ENCODE peak calls at places on chromosomes 13 and 19, in five cellular contexts. One of them, this sample, is unnamed.

GRCh38 chr19:3803114-3803888 is 17.1 kb upstream of the MATK start:
- DNase-seq in SK-N-SH: no peak
- DNase-seq in thyroid gland: no peak
- DNase-seq in AG09319: no peak
- DNase-seq in tibial nerve: no peak
- DNase-seq in this sample: no peak

GRCh38 chr13:97695684-97696083 is 257.8 kb upstream of the IPO5 start:
- DNase-seq in SK-N-SH: no peak
- DNase-seq in thyroid gland: no peak
- DNase-seq in AG09319: no peak
- DNase-seq in tibial nerve: no peak
- DNase-seq in this sample: no peak

GRCh38 chr19:46924874-46925547 is 64.2 kb downstream of the ARHGAP35 start:
- DNase-seq in SK-N-SH: no peak
- DNase-seq in thyroid gland: peak; percentile 43
- DNase-seq in AG09319: no peak
- DNase-seq in tibial nerve: no peak
- DNase-seq in this sample: no peak

GRCh38 chr13:22980936-22981335 is 199.8 kb upstream of the SGCG start:
- DNase-seq in SK-N-SH: no peak
- DNase-seq in thyroid gland: no peak
- DNase-seq in AG09319: no peak
- DNase-seq in tibial nerve: no peak
- DNase-seq in this sample: no peak

GRCh38 chr13:49587311-49587847 is 2.0 kb upstream of the RCBTB1 start:
- DNase-seq in SK-N-SH: no peak
- DNase-seq in thyroid gland: no peak
- DNase-seq in AG09319: no peak
- DNase-seq in tibial nerve: no peak
- DNase-seq in this sample: no peak

GRCh38 chr13:21670006-21670882 is 629 bp upstream of the FGF9 start:
- DNase-seq in SK-N-SH: peak; percentile 62
- DNase-seq in thyroid gland: peak; percentile 54
- DNase-seq in AG09319: no peak
- DNase-seq in tibial nerve: peak; percentile 49
- DNase-seq in this sample: peak; percentile 76

GRCh38 chr13:33787051-33787591 is 30.8 kb upstream of the RFC3 start:
- DNase-seq in SK-N-SH: peak; percentile 25
- DNase-seq in thyroid gland: no peak
- DNase-seq in AG09319: no peak
- DNase-seq in tibial nerve: no peak
- DNase-seq in this sample: no peak

GRCh38 chr13:74264333-74264732 is 130.1 kb upstream of the KLF12 start:
- DNase-seq in SK-N-SH: no peak
- DNase-seq in thyroid gland: no peak
- DNase-seq in AG09319: no peak
- DNase-seq in tibial nerve: no peak
- DNase-seq in this sample: no peak

GRCh38 chr13:32048816-32049215 is 17.2 kb downstream of the FRY start:
- DNase-seq in SK-N-SH: peak; percentile 21
- DNase-seq in thyroid gland: no peak
- DNase-seq in AG09319: no peak
- DNase-seq in tibial nerve: no peak
- DNase-seq in this sample: no peak

GRCh38 chr13:78827471-78827870 is 168.5 kb upstream of the OBI1 start:
- DNase-seq in SK-N-SH: no peak
- DNase-seq in thyroid gland: no peak
- DNase-seq in AG09319: no peak
- DNase-seq in tibial nerve: no peak
- DNase-seq in this sample: no peak

GRCh38 chr19:6739390-6739883 is at the start of gene TRIP10:
- DNase-seq in SK-N-SH: peak; percentile 94
- DNase-seq in thyroid gland: peak; percentile 87
- DNase-seq in AG09319: peak; percentile 39
- DNase-seq in tibial nerve: peak; percentile 86
- DNase-seq in this sample: peak; percentile 83

GRCh38 chr13:110872034-110872767 is 42.7 kb downstream of the ANKRD10 start:
- DNase-seq in SK-N-SH: no peak
- DNase-seq in thyroid gland: no peak
- DNase-seq in AG09319: no peak
- DNase-seq in tibial nerve: no peak
- DNase-seq in this sample: no peak

GRCh38 chr19:870963-871401 is 11.5 kb downstream of the CFD start:
- DNase-seq in SK-N-SH: peak; percentile 93
- DNase-seq in thyroid gland: peak; percentile 86
- DNase-seq in AG09319: no peak
- DNase-seq in tibial nerve: no peak
- DNase-seq in this sample: no peak

GRCh38 chr19:18193388-18194207 is 580 bp downstream of the MPV17L2 start:
- DNase-seq in SK-N-SH: no peak
- DNase-seq in thyroid gland: no peak
- DNase-seq in AG09319: no peak
- DNase-seq in tibial nerve: no peak
- DNase-seq in this sample: peak; percentile 36

GRCh38 chr13:25046274-25046984 is 49.5 kb upstream of the PABPC3 start:
- DNase-seq in SK-N-SH: peak; percentile 38
- DNase-seq in thyroid gland: no peak
- DNase-seq in AG09319: no peak
- DNase-seq in tibial nerve: no peak
- DNase-seq in this sample: peak; percentile 47

GRCh38 chr19:6062961-6063575 is 47.2 kb downstream of the RFX2 start:
- DNase-seq in SK-N-SH: no peak
- DNase-seq in thyroid gland: no peak
- DNase-seq in AG09319: no peak
- DNase-seq in tibial nerve: no peak
- DNase-seq in this sample: no peak

GRCh38 chr13:74870865-74871264 is 611.1 kb downstream of the TBC1D4 start:
- DNase-seq in SK-N-SH: no peak
- DNase-seq in thyroid gland: no peak
- DNase-seq in AG09319: no peak
- DNase-seq in tibial nerve: no peak
- DNase-seq in this sample: no peak

GRCh38 chr19:38707512-38708114 is 36.7 kb downstream of the CAPN12 start:
- DNase-seq in SK-N-SH: no peak
- DNase-seq in thyroid gland: peak; percentile 64
- DNase-seq in AG09319: no peak
- DNase-seq in tibial nerve: no peak
- DNase-seq in this sample: no peak

GRCh38 chr19:35117017-35117570 is 1.5 kb downstream of the FXYD3 start:
- DNase-seq in SK-N-SH: no peak
- DNase-seq in thyroid gland: no peak
- DNase-seq in AG09319: no peak
- DNase-seq in tibial nerve: no peak
- DNase-seq in this sample: peak; percentile 53

GRCh38 chr13:58598241-58598640 is 966.7 kb downstream of the PCDH17 start:
- DNase-seq in SK-N-SH: no peak
- DNase-seq in thyroid gland: no peak
- DNase-seq in AG09319: no peak
- DNase-seq in tibial nerve: no peak
- DNase-seq in this sample: no peak

GRCh38 chr19:50658438-50659317 is 9.4 kb downstream of the C19orf81 start:
- DNase-seq in SK-N-SH: peak; percentile 99
- DNase-seq in thyroid gland: peak; percentile 62
- DNase-seq in AG09319: no peak
- DNase-seq in tibial nerve: peak; percentile 16
- DNase-seq in this sample: peak; percentile 97

GRCh38 chr19:9808855-9809646 is 9.8 kb downstream of the FBXL12 start:
- DNase-seq in SK-N-SH: no peak
- DNase-seq in thyroid gland: no peak
- DNase-seq in AG09319: no peak
- DNase-seq in tibial nerve: no peak
- DNase-seq in this sample: no peak

GRCh38 chr19:1904385-1905070 is 671 bp upstream of the ADAT3 start:
- DNase-seq in SK-N-SH: no peak
- DNase-seq in thyroid gland: peak; percentile 93
- DNase-seq in AG09319: no peak
- DNase-seq in tibial nerve: no peak
- DNase-seq in this sample: no peak

GRCh38 chr13:80029170-80029569 is 311.8 kb downstream of the SPRY2 start:
- DNase-seq in SK-N-SH: no peak
- DNase-seq in thyroid gland: no peak
- DNase-seq in AG09319: no peak
- DNase-seq in tibial nerve: no peak
- DNase-seq in this sample: peak; percentile 15

GRCh38 chr13:80035096-80035495 is 305.8 kb downstream of the SPRY2 start:
- DNase-seq in SK-N-SH: no peak
- DNase-seq in thyroid gland: no peak
- DNase-seq in AG09319: no peak
- DNase-seq in tibial nerve: no peak
- DNase-seq in this sample: no peak

GRCh38 chr13:80033286-80033685 is 307.6 kb downstream of the SPRY2 start:
- DNase-seq in SK-N-SH: no peak
- DNase-seq in thyroid gland: no peak
- DNase-seq in AG09319: no peak
- DNase-seq in tibial nerve: no peak
- DNase-seq in this sample: no peak

GRCh38 chr13:80030491-80030890 is 310.4 kb downstream of the SPRY2 start:
- DNase-seq in SK-N-SH: no peak
- DNase-seq in thyroid gland: peak; percentile 8
- DNase-seq in AG09319: no peak
- DNase-seq in tibial nerve: no peak
- DNase-seq in this sample: peak; percentile 17
- TF ChIP-seq CTCF in SK-N-SH: peak; percentile 50
- TF ChIP-seq CTCF in thyroid gland: no peak
- TF ChIP-seq CTCF in AG09319: peak; percentile 16
- TF ChIP-seq CTCF in tibial nerve: no peak
- TF ChIP-seq CTCF in this sample: no peak

DNA sequence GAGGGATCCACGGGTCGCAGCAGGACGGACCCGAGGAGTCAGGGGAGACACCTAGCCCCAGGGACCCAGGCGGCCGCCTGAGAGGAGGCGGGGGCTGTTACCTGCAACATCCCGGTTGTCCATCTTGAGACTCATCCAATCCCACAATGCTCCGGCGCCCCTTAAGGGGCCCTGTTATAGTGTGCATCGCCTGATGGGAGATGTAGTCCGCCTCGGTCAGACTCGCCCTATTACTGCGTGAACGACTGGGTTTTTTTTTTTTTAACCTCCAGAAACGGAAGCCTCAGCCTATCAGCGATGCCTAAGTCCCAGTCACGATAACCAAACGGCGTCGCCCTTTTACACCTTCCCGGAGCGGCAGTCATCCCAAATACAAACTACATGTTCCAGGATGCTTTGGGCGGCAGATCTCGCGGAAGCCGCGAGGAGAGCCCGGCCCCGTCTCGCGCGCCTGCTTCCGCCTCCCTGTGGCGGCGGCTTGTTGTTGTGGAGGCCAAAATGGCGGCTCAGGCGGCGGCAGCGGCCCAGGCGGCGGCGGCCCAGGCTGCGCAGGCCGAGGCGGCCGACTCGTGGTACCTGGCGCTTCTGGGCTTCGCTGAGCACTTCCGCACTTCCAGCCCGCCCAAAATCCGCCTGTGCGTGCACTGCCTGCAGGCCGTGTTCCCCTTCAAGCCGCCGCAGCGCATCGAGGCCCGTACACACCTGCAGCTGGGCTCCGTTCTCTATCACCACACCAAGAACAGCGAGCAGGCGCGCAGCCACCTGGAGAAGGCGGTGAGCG is at the start of the genes MAU2 and SUGP1:
- DNase-seq in SK-N-SH: peak; percentile 96
- DNase-seq in thyroid gland: peak; percentile 90
- DNase-seq in AG09319: peak; percentile 77
- DNase-seq in tibial nerve: peak; percentile 82
- DNase-seq in this sample: peak; percentile 89
- TF ChIP-seq CTCF in SK-N-SH: peak; percentile 21
- TF ChIP-seq CTCF in thyroid gland: no peak
- TF ChIP-seq CTCF in AG09319: peak; percentile 29
- TF ChIP-seq CTCF in tibial nerve: peak; percentile 62
- TF ChIP-seq CTCF in this sample: no peak

GRCh38 chr19:11226716-11227166 is 12.7 kb upstream of the ANGPTL8 start:
- DNase-seq in SK-N-SH: no peak
- DNase-seq in thyroid gland: no peak
- DNase-seq in AG09319: no peak
- DNase-seq in tibial nerve: no peak
- DNase-seq in this sample: no peak

GRCh38 chr19:11224429-11224828 is 15.0 kb upstream of the ANGPTL8 start:
- DNase-seq in SK-N-SH: no peak
- DNase-seq in thyroid gland: no peak
- DNase-seq in AG09319: no peak
- DNase-seq in tibial nerve: no peak
- DNase-seq in this sample: no peak

GRCh38 chr19:11225815-11226214 is 13.6 kb upstream of the ANGPTL8 start:
- DNase-seq in SK-N-SH: no peak
- DNase-seq in thyroid gland: no peak
- DNase-seq in AG09319: no peak
- DNase-seq in tibial nerve: no peak
- DNase-seq in this sample: no peak

GRCh38 chr19:11225172-11225571 is 14.2 kb upstream of the ANGPTL8 start:
- DNase-seq in SK-N-SH: no peak
- DNase-seq in thyroid gland: no peak
- DNase-seq in AG09319: no peak
- DNase-seq in tibial nerve: no peak
- DNase-seq in this sample: no peak

DNA sequence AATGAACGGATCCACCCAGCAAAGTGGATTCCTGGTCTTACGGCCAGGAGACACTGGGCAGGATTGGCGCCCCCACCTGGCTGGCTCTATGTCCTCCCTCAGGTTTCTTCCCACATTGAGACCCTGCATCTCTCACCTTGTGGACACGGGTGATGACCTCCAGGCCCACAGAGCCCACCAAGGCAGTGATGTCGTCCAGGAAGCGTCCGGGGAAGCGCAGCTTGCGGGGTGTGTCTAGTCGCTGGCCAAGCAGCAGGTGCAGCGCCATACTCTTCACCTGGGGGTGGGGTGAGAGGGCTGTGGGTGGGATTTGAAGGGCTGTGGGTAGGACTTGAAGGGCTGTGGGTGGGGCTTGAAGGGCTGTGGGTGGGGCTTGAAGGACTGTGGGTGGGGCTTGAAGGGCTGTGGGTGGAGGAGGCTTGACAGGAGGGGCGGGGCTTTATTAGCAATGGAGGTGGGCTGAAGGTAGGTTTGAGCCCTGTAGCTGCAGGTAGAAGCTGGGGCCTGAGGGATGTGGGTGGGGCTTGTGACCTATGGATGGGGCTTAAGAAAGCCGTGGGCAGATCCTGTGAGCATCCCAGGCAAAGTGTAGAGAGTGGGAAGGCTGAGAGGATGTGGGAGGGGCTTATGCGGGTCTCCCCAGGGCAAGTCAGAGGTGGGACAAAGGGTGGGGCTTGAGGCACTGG is 12.1 kb upstream of the ANGPTL8 start:
- DNase-seq in SK-N-SH: peak; percentile 73
- DNase-seq in thyroid gland: no peak
- DNase-seq in AG09319: no peak
- DNase-seq in tibial nerve: no peak
- DNase-seq in this sample: no peak
- TF ChIP-seq CTCF in SK-N-SH: peak; percentile 33
- TF ChIP-seq CTCF in thyroid gland: no peak
- TF ChIP-seq CTCF in AG09319: no peak
- TF ChIP-seq CTCF in tibial nerve: no peak
- TF ChIP-seq CTCF in this sample: no peak

DNA sequence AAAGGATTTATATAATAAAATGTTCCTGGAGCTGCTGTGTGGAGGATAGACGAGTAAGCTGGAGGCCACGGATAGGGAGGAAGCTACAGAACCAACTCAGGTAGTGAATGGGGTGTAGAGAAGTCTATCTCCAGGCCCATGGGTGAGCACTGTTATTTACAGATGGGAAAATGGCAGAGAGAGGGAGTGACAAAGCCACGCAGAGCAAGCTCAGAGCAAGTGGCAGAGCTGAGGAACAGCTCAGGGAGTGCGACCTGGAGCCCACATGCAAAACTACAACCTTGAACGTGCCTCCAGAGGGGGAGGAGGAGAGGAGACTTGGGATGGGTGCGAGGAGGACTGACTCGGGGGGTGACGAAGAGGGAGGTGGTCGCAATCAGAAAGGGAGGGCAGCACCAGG is 13.4 kb upstream of the RSPH6A start:
- DNase-seq in SK-N-SH: no peak
- DNase-seq in thyroid gland: no peak
- DNase-seq in AG09319: no peak
- DNase-seq in tibial nerve: no peak
- DNase-seq in this sample: no peak
- TF ChIP-seq CTCF in SK-N-SH: no peak
- TF ChIP-seq CTCF in thyroid gland: no peak
- TF ChIP-seq CTCF in AG09319: no peak
- TF ChIP-seq CTCF in tibial nerve: no peak
- TF ChIP-seq CTCF in this sample: no peak

This sample was measured in glutamatergic neuron.